ENCODE peak calls at places on chromosome 16, in five cellular contexts. One of them, this sample, is unnamed. For H3K27me3, the result is how much of the 10 kb centered on the place peaks cover.

GRCh38 chr16:72960101-72960500 is 87.8 kb downstream of the ZFHX3 start:
- DNase-seq in H1: no peak
- DNase-seq in H9: no peak
- DNase-seq in mesendoderm: no peak
- DNase-seq in mesenchymal stem cell: no peak
- DNase-seq in this sample: no peak

GRCh38 chr16:66924527-66925321 is 611 bp downstream of the RRAD start:
- DNase-seq in H9: peak
- DNase-seq in H1: no peak
- DNase-seq in mesenchymal stem cell: peak
- DNase-seq in mesendoderm: peak
- DNase-seq in this sample: peak

GRCh38 chr16:24514096-24514495 is 25.3 kb upstream of the RBBP6 start:
- DNase-seq in mesendoderm: no peak
- DNase-seq in H9: no peak
- DNase-seq in H1: no peak
- DNase-seq in mesenchymal stem cell: no peak
- DNase-seq in this sample: no peak

GRCh38 chr16:57252148-57252721 is 7.2 kb downstream of the ARL2BP start:
- DNase-seq in mesenchymal stem cell: no peak
- DNase-seq in H9: no peak
- DNase-seq in mesendoderm: no peak
- DNase-seq in H1: no peak
- DNase-seq in this sample: no peak

GRCh38 chr16:23060458-23061320 is 88.6 kb downstream of the USP31 start:
- DNase-seq in H9: peak
- DNase-seq in mesendoderm: peak
- DNase-seq in mesenchymal stem cell: peak
- DNase-seq in H1: peak
- DNase-seq in this sample: peak

GRCh38 chr16:1042776-1043349 is 29.7 kb upstream of the SSTR5 start:
- DNase-seq in mesendoderm: no peak
- DNase-seq in H1: no peak
- DNase-seq in H9: no peak
- DNase-seq in mesenchymal stem cell: no peak
- DNase-seq in this sample: no peak

GRCh38 chr16:68760671-68761275 is 23.7 kb downstream of the CDH1 start:
- DNase-seq in mesendoderm: no peak
- DNase-seq in mesenchymal stem cell: peak
- DNase-seq in H1: no peak
- DNase-seq in H9: no peak
- DNase-seq in this sample: no peak

GRCh38 chr16:69270395-69270794 is 40.8 kb upstream of the VPS4A start:
- DNase-seq in H1: no peak
- DNase-seq in mesenchymal stem cell: peak
- DNase-seq in mesendoderm: no peak
- DNase-seq in H9: no peak
- DNase-seq in this sample: no peak

GRCh38 chr16:17965131-17965530 is 371.4 kb downstream of the NPIPA8 start:
- DNase-seq in mesendoderm: no peak
- DNase-seq in H9: no peak
- DNase-seq in mesenchymal stem cell: no peak
- DNase-seq in H1: no peak
- DNase-seq in this sample: no peak

GRCh38 chr16:55543470-55543869 is 23.0 kb upstream of the CAPNS2 start:
- DNase-seq in H9: no peak
- DNase-seq in H1: no peak
- DNase-seq in mesendoderm: peak
- DNase-seq in mesenchymal stem cell: peak
- DNase-seq in this sample: no peak

GRCh38 chr16:4641306-4641687 is 16.7 kb downstream of the MGRN1 start:
- DNase-seq in H9: no peak
- DNase-seq in mesenchymal stem cell: no peak
- DNase-seq in H1: no peak
- DNase-seq in mesendoderm: no peak
- DNase-seq in this sample: no peak

GRCh38 chr16:81163671-81164070 is 67.5 kb upstream of the GCSH start:
- DNase-seq in mesendoderm: no peak
- DNase-seq in H9: no peak
- DNase-seq in H1: no peak
- DNase-seq in mesenchymal stem cell: no peak
- DNase-seq in this sample: no peak

GRCh38 chr16:75486014-75486404 is 9.2 kb downstream of the CHST6 start:
- DNase-seq in mesendoderm: no peak
- DNase-seq in H1: no peak
- DNase-seq in mesenchymal stem cell: no peak
- DNase-seq in H9: no peak
- DNase-seq in this sample: no peak

GRCh38 chr16:77788196-77789084 is at the start of gene VAT1L:
- DNase-seq in H9: peak
- DNase-seq in mesenchymal stem cell: peak
- DNase-seq in H1: peak
- DNase-seq in mesendoderm: peak
- DNase-seq in this sample: peak

GRCh38 chr16:30767767-30768465 is 5.8 kb downstream of the RNF40 start:
- DNase-seq in H1: no peak
- DNase-seq in mesenchymal stem cell: no peak
- DNase-seq in H9: no peak
- DNase-seq in mesendoderm: no peak
- DNase-seq in this sample: no peak

GRCh38 chr16:67441289-67441753 is 10.4 kb downstream of the HSD11B2 start:
- DNase-seq in mesenchymal stem cell: no peak
- DNase-seq in H1: no peak
- DNase-seq in H9: no peak
- DNase-seq in mesendoderm: no peak
- DNase-seq in this sample: no peak

GRCh38 chr16:88062341-88062861 is 111.2 kb downstream of the BANP start:
- DNase-seq in H9: no peak
- DNase-seq in mesenchymal stem cell: peak
- DNase-seq in mesendoderm: no peak
- DNase-seq in H1: no peak
- DNase-seq in this sample: peak

GRCh38 chr16:49757744-49758069 is 98.2 kb downstream of the ZNF423 start:
- DNase-seq in mesendoderm: peak
- DNase-seq in H1: no peak
- DNase-seq in H9: peak
- DNase-seq in mesenchymal stem cell: no peak
- DNase-seq in this sample: no peak

GRCh38 chr16:1859650-1860049 is 12.3 kb downstream of the MEIOB start:
- DNase-seq in mesendoderm: no peak
- DNase-seq in mesenchymal stem cell: no peak
- DNase-seq in H1: no peak
- DNase-seq in H9: peak
- DNase-seq in this sample: no peak

GRCh38 chr16:47731252-47731651 is 270.1 kb downstream of the PHKB start:
- DNase-seq in mesendoderm: no peak
- DNase-seq in H1: no peak
- DNase-seq in H9: no peak
- DNase-seq in mesenchymal stem cell: peak
- DNase-seq in this sample: no peak

GRCh38 chr16:83574388-83574787 is 233.4 kb upstream of the HSBP1 start:
- DNase-seq in mesendoderm: peak
- DNase-seq in mesenchymal stem cell: peak
- DNase-seq in H9: peak
- DNase-seq in H1: peak
- DNase-seq in this sample: no peak

GRCh38 chr16:15949210-15950166 is at the start of gene ABCC1:
- DNase-seq in mesendoderm: peak
- DNase-seq in H1: no peak
- DNase-seq in H9: peak
- DNase-seq in mesenchymal stem cell: peak
- DNase-seq in this sample: peak

GRCh38 chr16:17289671-17290070 is 181.1 kb downstream of the XYLT1 start:
- DNase-seq in H9: no peak
- DNase-seq in mesenchymal stem cell: no peak
- DNase-seq in mesendoderm: no peak
- DNase-seq in H1: no peak
- DNase-seq in this sample: no peak

GRCh38 chr16:983044-984030 is 1.8 kb downstream of the SOX8 start:
- DNase-seq in H9: no peak
- DNase-seq in mesendoderm: no peak
- DNase-seq in H1: no peak
- DNase-seq in mesenchymal stem cell: no peak
- DNase-seq in this sample: no peak

GRCh38 chr16:5056347-5056746 is 9.4 kb downstream of the C16orf89 start:
- DNase-seq in mesendoderm: peak
- DNase-seq in mesenchymal stem cell: peak
- DNase-seq in H1: no peak
- DNase-seq in H9: peak
- DNase-seq in this sample: no peak

GRCh38 chr16:25093208-25094061 is 18.1 kb upstream of the LCMT1 start:
- DNase-seq in H9: no peak
- DNase-seq in mesenchymal stem cell: no peak
- DNase-seq in H1: no peak
- DNase-seq in mesendoderm: no peak
- DNase-seq in this sample: no peak

GRCh38 chr16:87809150-87809902 is 43.5 kb upstream of the KLHDC4 start:
- DNase-seq in H9: no peak
- DNase-seq in H1: no peak
- DNase-seq in mesenchymal stem cell: no peak
- DNase-seq in mesendoderm: no peak
- DNase-seq in this sample: no peak

GRCh38 chr16:50167603-50168002 is 14.5 kb downstream of the TENT4B start:
- DNase-seq in H9: no peak
- DNase-seq in H1: no peak
- DNase-seq in mesendoderm: no peak
- DNase-seq in mesenchymal stem cell: no peak
- DNase-seq in this sample: no peak

GRCh38 chr16:30700491-30700890 is 1.5 kb downstream of the SRCAP start:
- DNase-seq in H9: no peak
- DNase-seq in mesendoderm: peak
- DNase-seq in mesenchymal stem cell: peak
- DNase-seq in H1: no peak
- DNase-seq in this sample: no peak

GRCh38 chr16:74657873-74658642 is 8.6 kb downstream of the RFWD3 start:
- DNase-seq in H9: no peak
- DNase-seq in mesenchymal stem cell: no peak
- DNase-seq in H1: no peak
- DNase-seq in mesendoderm: no peak
- DNase-seq in this sample: no peak

GRCh38 chr16:71348262-71349085 is 10.0 kb upstream of the CALB2 start:
- DNase-seq in mesenchymal stem cell: no peak
- DNase-seq in H1: no peak
- DNase-seq in H9: no peak
- DNase-seq in mesendoderm: no peak
- DNase-seq in this sample: no peak

DNA sequence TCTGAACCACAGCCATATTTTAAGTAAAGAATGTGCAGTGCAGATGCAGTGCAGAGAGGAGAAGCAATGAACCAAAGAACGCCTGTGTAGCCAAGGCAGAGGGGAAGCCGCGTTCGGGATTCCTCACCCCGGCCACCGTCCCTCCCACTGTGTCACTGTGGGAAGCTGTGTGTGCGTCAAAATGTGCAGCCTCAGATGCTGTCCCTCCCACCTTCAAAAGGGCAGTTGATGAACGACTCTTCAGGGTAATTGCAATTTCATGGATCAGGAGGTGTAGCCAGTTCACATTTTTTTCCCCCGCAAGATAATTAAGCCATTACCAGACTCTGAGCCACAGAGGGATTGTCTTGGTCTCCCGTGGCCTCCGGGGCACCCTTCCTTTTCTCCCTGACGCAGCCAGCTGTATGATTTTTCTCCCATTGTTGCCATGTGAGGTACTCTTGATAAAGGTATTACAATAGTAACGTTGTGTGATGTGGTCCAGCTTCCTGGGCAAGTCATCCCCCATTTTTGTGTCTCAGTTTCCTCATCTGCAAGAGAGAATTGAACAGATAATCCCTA is 190.0 kb downstream of the FOXL1 start:
- DNase-seq in mesenchymal stem cell: no peak
- DNase-seq in mesendoderm: no peak
- DNase-seq in H1: no peak
- DNase-seq in H9: no peak
- DNase-seq in this sample: no peak
- H3K4ac ChIP-seq in mesenchymal stem cell: no peak
- H3K4ac ChIP-seq in mesendoderm: no peak
- H3K4ac ChIP-seq in H1: no peak
- H3K4ac ChIP-seq in H9: no peak
- H3K4ac ChIP-seq in this sample: no peak

GRCh38 chr16:85167589-85168537 is 55.6 kb upstream of the CIBAR2 start:
- DNase-seq in mesendoderm: peak
- DNase-seq in H1: no peak
- DNase-seq in H9: no peak
- DNase-seq in mesenchymal stem cell: no peak
- DNase-seq in this sample: no peak
- H3K27me3 ChIP-seq in mesendoderm: under half
- H3K27me3 ChIP-seq in H1: under half
- H3K27me3 ChIP-seq in H9: under half
- H3K27me3 ChIP-seq in mesenchymal stem cell: under half
- H3K27me3 ChIP-seq in this sample: under half

GRCh38 chr16:8934601-8935000 is 29.1 kb downstream of the USP7 start:
- DNase-seq in mesenchymal stem cell: no peak
- DNase-seq in mesendoderm: no peak
- DNase-seq in H1: no peak
- DNase-seq in H9: no peak
- DNase-seq in this sample: no peak
- H3K4ac ChIP-seq in mesenchymal stem cell: no peak
- H3K4ac ChIP-seq in mesendoderm: no peak
- H3K4ac ChIP-seq in H1: no peak
- H3K4ac ChIP-seq in H9: no peak
- H3K4ac ChIP-seq in this sample: no peak

GRCh38 chr16:54280751-54281150 is 5.8 kb downstream of the IRX3 start:
- DNase-seq in mesendoderm: peak
- DNase-seq in H1: no peak
- DNase-seq in mesenchymal stem cell: no peak
- DNase-seq in H9: no peak
- DNase-seq in this sample: no peak

GRCh38 chr16:54282202-54282922 is 4.2 kb downstream of the IRX3 start:
- DNase-seq in H1: no peak
- DNase-seq in H9: peak
- DNase-seq in mesenchymal stem cell: no peak
- DNase-seq in mesendoderm: peak
- DNase-seq in this sample: peak

GRCh38 chr16:54282923-54283734 is 3.5 kb downstream of the IRX3 start:
- DNase-seq in mesenchymal stem cell: no peak
- DNase-seq in H9: peak
- DNase-seq in H1: no peak
- DNase-seq in mesendoderm: peak
- DNase-seq in this sample: peak

GRCh38 chr16:54283735-54284318 is 2.8 kb downstream of the IRX3 start:
- DNase-seq in H1: no peak
- DNase-seq in mesendoderm: no peak
- DNase-seq in mesenchymal stem cell: no peak
- DNase-seq in H9: no peak
- DNase-seq in this sample: no peak

GRCh38 chr16:54281535-54282201 is 4.9 kb downstream of the IRX3 start:
- DNase-seq in H9: no peak
- DNase-seq in mesendoderm: peak
- DNase-seq in H1: no peak
- DNase-seq in mesenchymal stem cell: no peak
- DNase-seq in this sample: no peak
- H3K27me3 ChIP-seq in H9: half or more
- H3K27me3 ChIP-seq in mesendoderm: under half
- H3K27me3 ChIP-seq in H1: half or more
- H3K27me3 ChIP-seq in mesenchymal stem cell: under half
- H3K27me3 ChIP-seq in this sample: under half

This sample was measured in neuronal stem cell.